ENCODE peak calls at places on chromosomes 5 and 9, in eight cellular contexts. One of them, this sample, is unnamed.
A peak's percentile ranks its signal among the peaks of the same experiment; 100 is the strongest.

GRCh38 chr5:1651971-1652872 is 128.5 kb upstream of the LPCAT1 start:
- DNase-seq in activated T-cell treated with anti-CD3 and anti-CD28 coated beads for 1 hour: no peak
- DNase-seq in midbrain: no peak
- DNase-seq in fibroblast of mammary gland: no peak
- DNase-seq in NCI-H345: no peak
- DNase-seq in B cell: peak; percentile 35
- DNase-seq in HEK293T: no peak
- DNase-seq in activated CD8-positive, alpha-beta memory T cell treated with anti-CD3 and anti-CD28 coated beads, Interleukin-2, amount 50 U/mL, for 4 hours: no peak
- DNase-seq in this sample: no peak

GRCh38 chr9:97558701-97559101 is 57.2 kb downstream of the TMOD1 start:
- DNase-seq in activated T-cell treated with anti-CD3 and anti-CD28 coated beads for 1 hour: no peak
- DNase-seq in B cell: no peak
- DNase-seq in midbrain: no peak
- DNase-seq in fibroblast of mammary gland: no peak
- DNase-seq in NCI-H345: no peak
- DNase-seq in HEK293T: no peak
- DNase-seq in activated CD8-positive, alpha-beta memory T cell treated with anti-CD3 and anti-CD28 coated beads, Interleukin-2, amount 50 U/mL, for 4 hours: no peak
- DNase-seq in this sample: no peak

GRCh38 chr9:19470981-19471650 is 62.3 kb downstream of the ACER2 start:
- DNase-seq in HEK293T: no peak
- DNase-seq in B cell: no peak
- DNase-seq in activated T-cell treated with anti-CD3 and anti-CD28 coated beads for 1 hour: no peak
- DNase-seq in fibroblast of mammary gland: no peak
- DNase-seq in NCI-H345: no peak
- DNase-seq in midbrain: peak; percentile 53
- DNase-seq in activated CD8-positive, alpha-beta memory T cell treated with anti-CD3 and anti-CD28 coated beads, Interleukin-2, amount 50 U/mL, for 4 hours: no peak
- DNase-seq in this sample: no peak

GRCh38 chr9:128193469-128194096 is 2.2 kb upstream of the CIZ1 start:
- DNase-seq in HEK293T: no peak
- DNase-seq in activated CD8-positive, alpha-beta memory T cell treated with anti-CD3 and anti-CD28 coated beads, Interleukin-2, amount 50 U/mL, for 4 hours: no peak
- DNase-seq in B cell: no peak
- DNase-seq in midbrain: no peak
- DNase-seq in NCI-H345: no peak
- DNase-seq in fibroblast of mammary gland: no peak
- DNase-seq in activated T-cell treated with anti-CD3 and anti-CD28 coated beads for 1 hour: no peak
- DNase-seq in this sample: no peak

GRCh38 chr5:83095973-83096539 is 18.7 kb downstream of the XRCC4 start:
- DNase-seq in NCI-H345: no peak
- DNase-seq in fibroblast of mammary gland: peak; percentile 87
- DNase-seq in activated T-cell treated with anti-CD3 and anti-CD28 coated beads for 1 hour: no peak
- DNase-seq in B cell: no peak
- DNase-seq in midbrain: no peak
- DNase-seq in HEK293T: no peak
- DNase-seq in activated CD8-positive, alpha-beta memory T cell treated with anti-CD3 and anti-CD28 coated beads, Interleukin-2, amount 50 U/mL, for 4 hours: no peak
- DNase-seq in this sample: no peak

GRCh38 chr5:144060598-144060997 is 109.9 kb downstream of the YIPF5 start:
- DNase-seq in fibroblast of mammary gland: peak; percentile 70
- DNase-seq in activated CD8-positive, alpha-beta memory T cell treated with anti-CD3 and anti-CD28 coated beads, Interleukin-2, amount 50 U/mL, for 4 hours: no peak
- DNase-seq in NCI-H345: no peak
- DNase-seq in activated T-cell treated with anti-CD3 and anti-CD28 coated beads for 1 hour: no peak
- DNase-seq in HEK293T: no peak
- DNase-seq in midbrain: no peak
- DNase-seq in B cell: no peak
- DNase-seq in this sample: no peak

GRCh38 chr9:86614871-86615849 is 260.9 kb upstream of the TUT7 start:
- DNase-seq in activated T-cell treated with anti-CD3 and anti-CD28 coated beads for 1 hour: no peak
- DNase-seq in HEK293T: peak; percentile 44
- DNase-seq in midbrain: peak; percentile 12
- DNase-seq in NCI-H345: no peak
- DNase-seq in fibroblast of mammary gland: peak; percentile 58
- DNase-seq in B cell: no peak
- DNase-seq in activated CD8-positive, alpha-beta memory T cell treated with anti-CD3 and anti-CD28 coated beads, Interleukin-2, amount 50 U/mL, for 4 hours: no peak
- DNase-seq in this sample: no peak

GRCh38 chr5:57221049-57221568 is 47.2 kb downstream of the GPBP1 start:
- DNase-seq in HEK293T: peak; percentile 37
- DNase-seq in B cell: no peak
- DNase-seq in activated CD8-positive, alpha-beta memory T cell treated with anti-CD3 and anti-CD28 coated beads, Interleukin-2, amount 50 U/mL, for 4 hours: no peak
- DNase-seq in fibroblast of mammary gland: peak; percentile 69
- DNase-seq in NCI-H345: peak; percentile 39
- DNase-seq in activated T-cell treated with anti-CD3 and anti-CD28 coated beads for 1 hour: no peak
- DNase-seq in midbrain: peak; percentile 77
- DNase-seq in this sample: no peak

GRCh38 chr5:1332461-1333001 is 12.4 kb downstream of the CLPTM1L start:
- DNase-seq in B cell: no peak
- DNase-seq in midbrain: no peak
- DNase-seq in activated T-cell treated with anti-CD3 and anti-CD28 coated beads for 1 hour: no peak
- DNase-seq in NCI-H345: no peak
- DNase-seq in activated CD8-positive, alpha-beta memory T cell treated with anti-CD3 and anti-CD28 coated beads, Interleukin-2, amount 50 U/mL, for 4 hours: no peak
- DNase-seq in HEK293T: no peak
- DNase-seq in fibroblast of mammary gland: no peak
- DNase-seq in this sample: no peak

GRCh38 chr9:25964239-25964638 is 286.0 kb upstream of the TUSC1 start:
- DNase-seq in midbrain: peak; percentile 11
- DNase-seq in activated T-cell treated with anti-CD3 and anti-CD28 coated beads for 1 hour: no peak
- DNase-seq in NCI-H345: peak; percentile 9
- DNase-seq in fibroblast of mammary gland: peak; percentile 86
- DNase-seq in activated CD8-positive, alpha-beta memory T cell treated with anti-CD3 and anti-CD28 coated beads, Interleukin-2, amount 50 U/mL, for 4 hours: no peak
- DNase-seq in HEK293T: peak; percentile 30
- DNase-seq in B cell: no peak
- DNase-seq in this sample: no peak

GRCh38 chr5:172568308-172568923 is 72.6 kb upstream of the NEURL1B start:
- DNase-seq in NCI-H345: no peak
- DNase-seq in fibroblast of mammary gland: no peak
- DNase-seq in activated T-cell treated with anti-CD3 and anti-CD28 coated beads for 1 hour: no peak
- DNase-seq in midbrain: no peak
- DNase-seq in B cell: no peak
- DNase-seq in activated CD8-positive, alpha-beta memory T cell treated with anti-CD3 and anti-CD28 coated beads, Interleukin-2, amount 50 U/mL, for 4 hours: no peak
- DNase-seq in HEK293T: no peak
- DNase-seq in this sample: no peak

GRCh38 chr9:98087420-98088354 is 31.2 kb downstream of the NANS start:
- DNase-seq in HEK293T: no peak
- DNase-seq in activated CD8-positive, alpha-beta memory T cell treated with anti-CD3 and anti-CD28 coated beads, Interleukin-2, amount 50 U/mL, for 4 hours: peak; percentile 52
- DNase-seq in NCI-H345: no peak
- DNase-seq in activated T-cell treated with anti-CD3 and anti-CD28 coated beads for 1 hour: peak; percentile 19
- DNase-seq in fibroblast of mammary gland: peak; percentile 64
- DNase-seq in midbrain: no peak
- DNase-seq in B cell: peak; percentile 79
- DNase-seq in this sample: peak; percentile 33

GRCh38 chr9:35868972-35869371 is 1.2 kb downstream of the OR13J1 start:
- DNase-seq in fibroblast of mammary gland: no peak
- DNase-seq in activated CD8-positive, alpha-beta memory T cell treated with anti-CD3 and anti-CD28 coated beads, Interleukin-2, amount 50 U/mL, for 4 hours: no peak
- DNase-seq in activated T-cell treated with anti-CD3 and anti-CD28 coated beads for 1 hour: no peak
- DNase-seq in midbrain: no peak
- DNase-seq in NCI-H345: no peak
- DNase-seq in B cell: no peak
- DNase-seq in HEK293T: no peak
- DNase-seq in this sample: no peak

GRCh38 chr5:180208435-180209081 is 453 bp downstream of the RASGEF1C start:
- DNase-seq in B cell: no peak
- DNase-seq in activated CD8-positive, alpha-beta memory T cell treated with anti-CD3 and anti-CD28 coated beads, Interleukin-2, amount 50 U/mL, for 4 hours: no peak
- DNase-seq in activated T-cell treated with anti-CD3 and anti-CD28 coated beads for 1 hour: no peak
- DNase-seq in HEK293T: peak; percentile 71
- DNase-seq in midbrain: no peak
- DNase-seq in fibroblast of mammary gland: no peak
- DNase-seq in NCI-H345: peak; percentile 41
- DNase-seq in this sample: no peak

GRCh38 chr9:94908041-94908563 is 181.6 kb downstream of the AOPEP start:
- DNase-seq in HEK293T: no peak
- DNase-seq in B cell: no peak
- DNase-seq in midbrain: no peak
- DNase-seq in NCI-H345: no peak
- DNase-seq in activated T-cell treated with anti-CD3 and anti-CD28 coated beads for 1 hour: no peak
- DNase-seq in fibroblast of mammary gland: peak; percentile 65
- DNase-seq in activated CD8-positive, alpha-beta memory T cell treated with anti-CD3 and anti-CD28 coated beads, Interleukin-2, amount 50 U/mL, for 4 hours: no peak
- DNase-seq in this sample: no peak

GRCh38 chr5:6734243-6734695 is 21.0 kb downstream of the TENT4A start:
- DNase-seq in B cell: no peak
- DNase-seq in midbrain: no peak
- DNase-seq in activated CD8-positive, alpha-beta memory T cell treated with anti-CD3 and anti-CD28 coated beads, Interleukin-2, amount 50 U/mL, for 4 hours: no peak
- DNase-seq in NCI-H345: no peak
- DNase-seq in HEK293T: no peak
- DNase-seq in fibroblast of mammary gland: no peak
- DNase-seq in activated T-cell treated with anti-CD3 and anti-CD28 coated beads for 1 hour: no peak
- DNase-seq in this sample: no peak

GRCh38 chr5:169307648-169308047 is 6.7 kb upstream of the SLIT3 start:
- DNase-seq in fibroblast of mammary gland: no peak
- DNase-seq in activated CD8-positive, alpha-beta memory T cell treated with anti-CD3 and anti-CD28 coated beads, Interleukin-2, amount 50 U/mL, for 4 hours: no peak
- DNase-seq in NCI-H345: no peak
- DNase-seq in HEK293T: no peak
- DNase-seq in midbrain: no peak
- DNase-seq in B cell: no peak
- DNase-seq in activated T-cell treated with anti-CD3 and anti-CD28 coated beads for 1 hour: no peak
- DNase-seq in this sample: no peak

GRCh38 chr5:148805323-148806290 is 20.8 kb upstream of the ADRB2 start:
- DNase-seq in activated CD8-positive, alpha-beta memory T cell treated with anti-CD3 and anti-CD28 coated beads, Interleukin-2, amount 50 U/mL, for 4 hours: no peak
- DNase-seq in NCI-H345: no peak
- DNase-seq in activated T-cell treated with anti-CD3 and anti-CD28 coated beads for 1 hour: no peak
- DNase-seq in HEK293T: no peak
- DNase-seq in midbrain: peak; percentile 21
- DNase-seq in fibroblast of mammary gland: peak; percentile 30
- DNase-seq in B cell: no peak
- DNase-seq in this sample: no peak

GRCh38 chr5:76401801-76402250 is 1.3 kb upstream of the IQGAP2 start:
- DNase-seq in NCI-H345: no peak
- DNase-seq in HEK293T: no peak
- DNase-seq in activated CD8-positive, alpha-beta memory T cell treated with anti-CD3 and anti-CD28 coated beads, Interleukin-2, amount 50 U/mL, for 4 hours: peak; percentile 30
- DNase-seq in B cell: peak; percentile 66
- DNase-seq in activated T-cell treated with anti-CD3 and anti-CD28 coated beads for 1 hour: no peak
- DNase-seq in midbrain: no peak
- DNase-seq in fibroblast of mammary gland: no peak
- DNase-seq in this sample: peak; percentile 23

GRCh38 chr5:144711172-144711571 is 540.5 kb downstream of the KCTD16 start:
- DNase-seq in NCI-H345: no peak
- DNase-seq in midbrain: no peak
- DNase-seq in activated CD8-positive, alpha-beta memory T cell treated with anti-CD3 and anti-CD28 coated beads, Interleukin-2, amount 50 U/mL, for 4 hours: no peak
- DNase-seq in HEK293T: no peak
- DNase-seq in fibroblast of mammary gland: no peak
- DNase-seq in B cell: no peak
- DNase-seq in activated T-cell treated with anti-CD3 and anti-CD28 coated beads for 1 hour: no peak
- DNase-seq in this sample: no peak

GRCh38 chr5:77428033-77428432 is 64.1 kb downstream of the WDR41 start:
- DNase-seq in B cell: no peak
- DNase-seq in NCI-H345: no peak
- DNase-seq in HEK293T: no peak
- DNase-seq in midbrain: no peak
- DNase-seq in activated CD8-positive, alpha-beta memory T cell treated with anti-CD3 and anti-CD28 coated beads, Interleukin-2, amount 50 U/mL, for 4 hours: no peak
- DNase-seq in activated T-cell treated with anti-CD3 and anti-CD28 coated beads for 1 hour: no peak
- DNase-seq in fibroblast of mammary gland: peak; percentile 53
- DNase-seq in this sample: no peak

GRCh38 chr9:20996809-20997208 is 34.6 kb downstream of the HACD4 start:
- DNase-seq in HEK293T: no peak
- DNase-seq in NCI-H345: no peak
- DNase-seq in B cell: no peak
- DNase-seq in activated CD8-positive, alpha-beta memory T cell treated with anti-CD3 and anti-CD28 coated beads, Interleukin-2, amount 50 U/mL, for 4 hours: no peak
- DNase-seq in fibroblast of mammary gland: no peak
- DNase-seq in midbrain: no peak
- DNase-seq in activated T-cell treated with anti-CD3 and anti-CD28 coated beads for 1 hour: no peak
- DNase-seq in this sample: no peak

GRCh38 chr9:86682240-86682639 is 265.1 kb downstream of the GAS1 start:
- DNase-seq in B cell: no peak
- DNase-seq in activated T-cell treated with anti-CD3 and anti-CD28 coated beads for 1 hour: no peak
- DNase-seq in midbrain: no peak
- DNase-seq in fibroblast of mammary gland: no peak
- DNase-seq in HEK293T: no peak
- DNase-seq in NCI-H345: no peak
- DNase-seq in activated CD8-positive, alpha-beta memory T cell treated with anti-CD3 and anti-CD28 coated beads, Interleukin-2, amount 50 U/mL, for 4 hours: no peak
- DNase-seq in this sample: no peak

GRCh38 chr5:96733771-96734498 is 71.8 kb downstream of the CAST start:
- DNase-seq in NCI-H345: no peak
- DNase-seq in HEK293T: no peak
- DNase-seq in fibroblast of mammary gland: peak; percentile 23
- DNase-seq in activated T-cell treated with anti-CD3 and anti-CD28 coated beads for 1 hour: no peak
- DNase-seq in B cell: no peak
- DNase-seq in midbrain: no peak
- DNase-seq in activated CD8-positive, alpha-beta memory T cell treated with anti-CD3 and anti-CD28 coated beads, Interleukin-2, amount 50 U/mL, for 4 hours: no peak
- DNase-seq in this sample: no peak

This sample was measured in stimulated activated naive CD4-positive, alpha-beta T cell.